ENCODE peak calls at places on chromosomes 7 and 10, in six cellular contexts. C is ovary; S is cardiac muscle cell; M is stomach; R is foreskin keratinocyte; B is CD8-positive, alpha-beta T cell. L is an unnamed sample.

GRCh38 chr7:19397917-19398316 is 252.7 kb upstream of the FERD3L start:
- DNase-seq in S (no peak), M (no peak), R (no peak), B (no peak), C (no peak), L (no peak)

GRCh38 chr7:157434701-157435100 is 97.9 kb downstream of the DNAJB6 start:
- DNase-seq in R (no peak), B (no peak), M (peak; percentile 3), S (no peak), C (no peak), L (no peak)

GRCh38 chr10:118963963-118964362 is 65.6 kb upstream of the NANOS1 start:
- DNase-seq in R (no peak), C (no peak), S (no peak), M (no peak), B (no peak), L (no peak)

GRCh38 chr7:23486002-23486773 is 15.9 kb upstream of the IGF2BP3 start:
- DNase-seq in M (no peak), C (no peak), S (no peak), B (no peak), R (no peak), L (no peak)

GRCh38 chr7:155166673-155167370 is 96.7 kb downstream of the HTR5A start:
- DNase-seq in C (no peak), M (no peak), R (no peak), S (no peak), B (no peak), L (peak; percentile 53)

GRCh38 chr10:100043344-100043743 is 33.6 kb upstream of the DNMBP start:
- DNase-seq in S (no peak), C (no peak), R (peak; percentile 87), B (no peak), M (peak; percentile 31), L (peak; percentile 71)

GRCh38 chr7:113636727-113637421 is 281.9 kb downstream of the PPP1R3A start:
- DNase-seq in R (peak; percentile 98), S (no peak), B (no peak), M (no peak), C (no peak), L (no peak)

GRCh38 chr10:122294511-122295422 is 23.7 kb downstream of the BTBD16 start:
- DNase-seq in B (no peak), S (no peak), C (no peak), R (no peak), M (no peak), L (no peak)

GRCh38 chr10:36888925-36889573 is 236.3 kb upstream of the ANKRD30A start:
- DNase-seq in C (no peak), S (peak; percentile 68), M (peak; percentile 42), R (peak; percentile 38), B (peak; percentile 12), L (peak; percentile 54)

GRCh38 chr10:19964625-19965024 is 148.4 kb downstream of the PLXDC2 start:
- DNase-seq in B (no peak), C (no peak), R (no peak), M (no peak), S (no peak), L (no peak)

GRCh38 chr10:80186364-80187012 is 18.8 kb downstream of the ANXA11 start:
- DNase-seq in R (no peak), S (no peak), M (peak; percentile 63), B (no peak), C (peak; percentile 36), L (peak; percentile 44)

GRCh38 chr7:31633894-31634494 is 53.0 kb upstream of the PPP1R17 start:
- DNase-seq in M (peak; percentile 67), R (peak; percentile 55), S (peak; percentile 83), C (no peak), B (no peak), L (no peak)

GRCh38 chr10:58830748-58831147 is 318.1 kb downstream of the BICC1 start:
- DNase-seq in R (no peak), B (no peak), C (no peak), S (no peak), M (no peak), L (no peak)

GRCh38 chr7:106216517-106217088 is 68.2 kb downstream of the NAMPT start:
- DNase-seq in B (no peak), S (no peak), C (no peak), M (peak; percentile 47), R (peak; percentile 88), L (peak; percentile 52)

GRCh38 chr10:101578192-101578591 is 9.9 kb downstream of the POLL start:
- DNase-seq in C (no peak), S (no peak), M (no peak), R (no peak), B (no peak), L (no peak)

GRCh38 chr10:69456880-69457693 is 5.8 kb downstream of the TSPAN15 start:
- DNase-seq in B (no peak), C (no peak), S (peak; percentile 79), M (no peak), R (peak; percentile 68), L (no peak)

GRCh38 chr7:73668103-73668937 is 689 bp downstream of the VPS37D start:
- DNase-seq in B (no peak), C (no peak), M (no peak), S (peak; percentile 48), R (no peak), L (no peak)

GRCh38 chr10:26520575-26520974 is 82.4 kb downstream of the APBB1IP start:
- DNase-seq in B (no peak), M (no peak), S (no peak), R (no peak), C (no peak), L (no peak)

GRCh38 chr10:93193886-93194285 is 120.2 kb downstream of the CYP26A1 start:
- DNase-seq in B (no peak), C (no peak), R (no peak), S (no peak), M (no peak), L (no peak)

GRCh38 chr7:20438665-20439376 is 108.1 kb downstream of the ITGB8 start:
- DNase-seq in B (no peak), S (no peak), M (no peak), R (no peak), C (no peak), L (no peak)

GRCh38 chr10:22475857-22476600 is 130.7 kb downstream of the SPAG6 start:
- DNase-seq in M (no peak), C (no peak), S (peak; percentile 47), R (peak; percentile 4), B (no peak), L (no peak)

DNA sequence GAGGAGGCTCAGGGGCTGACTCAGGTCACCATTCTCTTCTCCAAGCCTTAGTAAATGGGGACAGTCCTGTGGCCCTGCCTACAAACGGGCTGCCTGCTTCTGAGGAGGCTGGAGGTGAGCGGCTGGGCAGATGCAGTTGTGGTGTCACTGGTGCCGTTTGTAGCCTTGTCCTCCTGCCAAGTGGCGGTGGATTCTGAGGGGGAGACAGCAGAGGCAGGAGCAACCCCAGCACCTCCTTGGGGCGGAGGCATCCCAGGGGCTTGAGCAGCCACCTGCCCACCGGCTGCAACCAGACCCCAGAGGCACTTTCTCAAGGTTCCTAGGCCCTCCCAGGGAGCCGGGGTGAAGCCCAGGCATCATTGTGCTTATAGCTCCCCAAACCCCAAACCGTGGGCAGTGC is 112.5 kb downstream of the ZMIZ1 start:
- DNase-seq in S (no peak), B (no peak), C (no peak), M (no peak), R (no peak), L (no peak)
- H3K27ac ChIP-seq in S (peak overlapping the region; percentile 95), B (no peak overlapping the region), C (peak overlapping the region; percentile 88), M (peak overlapping the region; percentile 5), R (no peak overlapping the region), L (no peak overlapping the region)

DNA sequence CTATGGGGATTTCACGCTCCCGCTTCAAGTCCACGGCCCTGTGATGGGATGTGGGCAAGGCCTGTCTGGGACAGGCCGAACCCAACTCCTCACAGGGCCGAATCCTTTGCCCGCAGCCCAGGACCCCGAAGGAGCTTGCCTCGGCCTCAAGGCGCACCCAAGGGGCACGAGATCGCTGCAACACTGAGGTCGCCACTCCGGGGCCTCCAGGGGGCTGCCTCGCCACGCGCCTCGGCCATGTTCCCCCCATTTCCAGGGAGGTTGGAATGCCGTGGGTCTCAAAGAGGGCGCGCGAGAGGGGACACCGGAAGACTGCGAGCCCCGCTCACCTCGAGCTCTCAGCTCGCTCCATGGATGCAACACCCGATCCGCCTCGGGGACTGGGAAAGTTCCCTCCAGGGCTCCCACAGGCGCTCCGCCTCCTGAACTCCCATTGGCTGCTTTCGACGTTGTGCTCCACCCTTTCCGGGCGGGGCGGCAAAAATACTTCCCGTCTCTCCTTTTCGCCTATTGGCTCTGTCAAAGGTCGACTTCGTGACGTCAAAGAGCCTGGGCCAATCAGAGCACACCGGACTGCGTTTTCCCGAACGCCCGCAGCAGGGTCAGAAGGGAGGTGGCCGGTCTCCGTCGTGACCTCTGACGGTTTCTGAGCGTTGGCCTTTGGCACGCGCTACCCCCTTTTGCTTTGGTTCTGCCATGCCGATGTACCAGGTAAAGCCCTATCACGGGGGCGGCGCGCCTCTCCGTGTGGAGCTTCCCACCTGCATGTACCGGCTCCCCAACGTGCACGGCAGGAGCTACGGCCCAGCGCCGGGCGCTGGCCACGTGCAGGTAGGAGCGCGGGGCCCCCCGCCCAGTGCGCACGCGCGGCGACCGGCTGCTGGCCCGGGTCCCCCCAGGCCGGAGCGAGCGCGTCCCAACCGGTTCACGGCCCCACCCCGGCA is at the start of the genes AIMP2 and PMS2:
- DNase-seq in B (peak; percentile 89), R (peak; percentile 98), S (peak; percentile 99), C (peak; percentile 98), M (peak; percentile 99), L (peak; percentile 99)
- TF ChIP-seq CTCF in B (peak; percentile 19), R (peak; percentile 17), S (no peak), C (no peak), M (no peak), L (peak; percentile 26)

GRCh38 chr7:44767912-44768662 is 19.4 kb downstream of the ZMIZ2 start:
- DNase-seq in B (no peak), M (peak; percentile 55), S (no peak), C (peak; percentile 86), R (no peak), L (peak; percentile 69)
- H3K27ac ChIP-seq in B (no peak overlapping the region), M (peak overlapping the region; percentile 19), S (peak overlapping the region; percentile 76), C (peak overlapping the region; percentile 73), R (no peak overlapping the region), L (peak overlapping the region; percentile 67)

GRCh38 chr7:146956323-146956722 is 839.7 kb downstream of the CNTNAP2 start:
- DNase-seq in S (no peak), C (no peak), R (no peak), M (no peak), B (no peak), L (no peak)

GRCh38 chr7:146961617-146962016 is 845.0 kb downstream of the CNTNAP2 start:
- DNase-seq in R (peak; percentile 33), C (no peak), B (no peak), M (no peak), S (no peak), L (no peak)

GRCh38 chr7:146956853-146957252 is 840.3 kb downstream of the CNTNAP2 start:
- DNase-seq in B (no peak), S (no peak), C (no peak), M (no peak), R (no peak), L (no peak)

GRCh38 chr7:146966274-146966673 is 849.7 kb downstream of the CNTNAP2 start:
- DNase-seq in B (no peak), R (no peak), C (no peak), M (no peak), S (no peak), L (no peak)

DNA sequence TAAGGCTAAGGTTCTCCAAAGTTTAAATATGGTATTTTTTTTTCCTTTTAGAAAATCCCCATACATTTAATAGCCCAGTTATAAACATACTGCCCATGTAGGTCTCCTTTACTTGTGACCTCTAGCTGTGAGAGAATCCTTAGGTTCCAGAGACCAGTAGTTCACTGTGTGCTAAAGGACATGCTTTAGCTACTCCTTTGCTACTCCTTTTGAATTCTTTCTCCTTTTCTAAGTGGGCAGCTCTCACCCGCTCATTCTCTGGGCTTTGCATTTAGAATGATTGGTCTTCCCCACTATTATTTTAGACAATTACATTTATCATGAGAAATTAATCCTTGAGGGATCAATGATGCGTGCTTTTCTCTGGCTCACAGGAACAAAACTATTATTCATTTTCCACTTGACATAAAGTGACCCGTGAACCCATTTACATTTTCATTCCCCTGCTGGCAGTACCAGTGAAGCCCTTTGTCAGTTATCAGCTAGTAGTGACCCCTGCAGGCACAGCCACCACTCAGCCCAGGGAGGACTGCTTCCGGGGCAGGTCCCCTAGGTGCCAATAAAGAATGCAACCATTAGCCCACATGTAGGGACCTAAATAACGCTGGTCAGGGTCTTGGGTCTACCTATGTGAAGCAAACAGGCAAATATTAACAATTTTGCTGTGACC is 844.3 kb downstream of the CNTNAP2 start:
- DNase-seq in R (no peak), C (no peak), B (no peak), S (no peak), M (no peak), L (no peak)
- TF ChIP-seq CTCF in R (no peak), C (no peak), B (no peak), S (no peak), M (no peak), L (no peak)

L was measured in Peyer's patch.